ENCODE peak calls at places on chromosome 16, in four cellular contexts. X is prostate gland, H is A549, G is thyroid gland. L is an unnamed sample.

GRCh38 chr16:48365030-48365600 is 20.1 kb downstream of the SIAH1 start:
- DNase-seq in X (peak), H (no peak), G (no peak), L (no peak)

GRCh38 chr16:70159355-70160348 is 13.9 kb upstream of the CLEC18C start:
- DNase-seq in X (peak), H (no peak), G (no peak), L (no peak)

GRCh38 chr16:49596119-49596518 is 222.5 kb downstream of the C16orf78 start:
- DNase-seq in X (no peak), H (no peak), G (no peak), L (no peak)

GRCh38 chr16:361872-362701 is 8.3 kb downstream of the MRPL28 start:
- DNase-seq in X (peak), H (peak), G (peak), L (peak)

GRCh38 chr16:558298-559020 is 1.7 kb upstream of the PRR35 start:
- DNase-seq in X (no peak), H (no peak), G (peak), L (no peak)

GRCh38 chr16:22754577-22754976 is 59.4 kb upstream of the HS3ST2 start:
- DNase-seq in X (no peak), H (no peak), G (no peak), L (no peak)

GRCh38 chr16:66859397-66860068 is 15.3 kb downstream of the CA7 start:
- DNase-seq in X (no peak), H (no peak), G (no peak), L (no peak)

GRCh38 chr16:58476791-58477190 is 23.2 kb upstream of the NDRG4 start:
- DNase-seq in X (no peak), H (no peak), G (no peak), L (no peak)

GRCh38 chr16:60605176-60605575 is 1431.1 kb downstream of the CDH8 start:
- DNase-seq in X (no peak), H (no peak), G (no peak), L (no peak)

GRCh38 chr16:14475370-14476139 is 154.5 kb downstream of the PARN start:
- DNase-seq in X (peak), H (peak), G (no peak), L (no peak)

GRCh38 chr16:24275413-24275812 is 19.3 kb downstream of the CACNG3 start:
- DNase-seq in X (no peak), H (no peak), G (no peak), L (no peak)

GRCh38 chr16:31501226-31501965 is 6.8 kb downstream of the RUSF1 start:
- DNase-seq in X (no peak), H (no peak), G (no peak), L (no peak)

GRCh38 chr16:81443688-81444447 is 740 bp upstream of the CMIP start:
- DNase-seq in X (no peak), H (no peak), G (peak), L (peak)

GRCh38 chr16:57127037-57127763 is 34.8 kb downstream of the CPNE2 start:
- DNase-seq in X (no peak), H (no peak), G (no peak), L (no peak)

DNA sequence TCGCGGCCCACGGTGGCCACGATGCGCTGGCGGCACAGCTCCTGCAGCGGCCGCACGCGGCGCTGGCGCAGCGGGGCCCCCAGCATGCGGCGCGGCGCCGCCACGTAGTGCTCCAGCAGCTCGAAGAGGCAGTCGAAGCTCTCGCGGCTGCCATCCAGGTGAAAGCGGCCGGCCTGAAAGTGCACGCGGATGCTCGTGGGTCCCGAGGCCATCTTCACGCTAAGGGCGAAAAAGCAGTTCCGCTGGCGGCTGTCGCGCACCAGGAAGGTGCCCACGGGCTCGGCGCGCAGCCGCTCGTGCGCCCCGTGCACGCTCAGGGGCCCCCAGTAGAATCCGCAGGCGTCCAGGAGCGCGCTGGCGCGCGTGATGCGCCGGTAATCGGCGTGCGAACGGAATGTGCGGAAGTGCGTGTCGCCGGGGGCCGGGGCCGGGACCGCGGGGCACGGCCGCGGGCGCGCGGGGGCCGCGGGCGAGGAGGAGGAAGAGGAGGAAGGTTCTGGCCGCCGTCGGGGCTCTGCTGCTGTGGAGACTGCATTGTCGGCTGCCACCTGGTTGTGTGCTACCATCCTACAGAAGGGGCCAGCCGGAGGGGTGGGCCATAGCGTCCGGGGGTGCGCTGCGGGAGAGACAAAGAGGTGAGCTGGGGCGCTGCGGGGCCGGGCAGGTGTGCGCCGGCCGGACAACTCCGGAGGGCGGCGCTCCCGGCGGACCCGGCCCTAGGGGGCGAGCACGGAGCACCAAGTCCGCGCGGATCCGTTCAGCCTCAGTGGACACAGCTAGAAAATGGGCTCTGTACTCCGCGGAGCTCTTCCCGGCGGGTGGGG is 879 bp downstream of the SOCS1 start:
- DNase-seq in X (peak), H (peak), G (peak), L (peak)
- TF ChIP-seq CTCF in X (no peak), H (no peak), G (peak), L (peak)

GRCh38 chr16:9422769-9423513 is 331.5 kb downstream of the HAPSTR1 start:
- DNase-seq in X (no peak), H (no peak), G (no peak), L (no peak)

GRCh38 chr16:9429946-9430345 is 338.5 kb downstream of the HAPSTR1 start:
- DNase-seq in X (no peak), H (no peak), G (no peak), L (no peak)

DNA sequence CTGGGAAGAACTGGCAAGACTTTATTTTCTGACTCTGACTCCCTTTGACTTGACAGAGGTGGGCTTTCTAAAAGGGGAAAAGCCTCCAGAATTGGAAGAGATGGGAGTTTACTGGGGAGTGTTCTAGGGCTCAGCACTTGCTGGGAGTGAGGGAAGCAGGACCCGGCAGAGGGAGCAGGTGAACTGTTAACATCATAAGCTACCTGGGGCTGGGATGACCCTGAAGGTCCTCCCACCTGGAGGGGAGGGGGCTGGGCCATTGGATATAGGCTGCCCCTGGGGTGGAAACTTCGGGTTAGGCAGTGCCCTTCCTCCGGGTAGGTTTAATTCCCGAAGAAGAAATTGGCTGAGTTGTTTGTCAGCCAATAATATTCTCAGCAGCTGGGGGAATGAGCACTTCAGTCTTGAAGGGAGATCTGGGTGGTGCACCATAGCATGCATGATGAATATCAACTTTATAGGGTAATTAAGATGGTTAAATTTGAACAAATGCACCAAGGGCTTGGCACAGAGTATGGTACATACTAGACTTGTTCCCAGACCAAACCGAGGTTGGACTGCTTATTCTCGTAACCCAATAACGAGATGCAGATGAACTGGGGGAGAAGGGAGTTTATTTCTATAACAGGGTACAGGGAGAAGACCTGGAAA is 337.0 kb downstream of the HAPSTR1 start:
- DNase-seq in X (no peak), H (no peak), G (no peak), L (no peak)
- TF ChIP-seq CTCF in X (no peak), H (no peak), G (no peak), L (no peak)

DNA sequence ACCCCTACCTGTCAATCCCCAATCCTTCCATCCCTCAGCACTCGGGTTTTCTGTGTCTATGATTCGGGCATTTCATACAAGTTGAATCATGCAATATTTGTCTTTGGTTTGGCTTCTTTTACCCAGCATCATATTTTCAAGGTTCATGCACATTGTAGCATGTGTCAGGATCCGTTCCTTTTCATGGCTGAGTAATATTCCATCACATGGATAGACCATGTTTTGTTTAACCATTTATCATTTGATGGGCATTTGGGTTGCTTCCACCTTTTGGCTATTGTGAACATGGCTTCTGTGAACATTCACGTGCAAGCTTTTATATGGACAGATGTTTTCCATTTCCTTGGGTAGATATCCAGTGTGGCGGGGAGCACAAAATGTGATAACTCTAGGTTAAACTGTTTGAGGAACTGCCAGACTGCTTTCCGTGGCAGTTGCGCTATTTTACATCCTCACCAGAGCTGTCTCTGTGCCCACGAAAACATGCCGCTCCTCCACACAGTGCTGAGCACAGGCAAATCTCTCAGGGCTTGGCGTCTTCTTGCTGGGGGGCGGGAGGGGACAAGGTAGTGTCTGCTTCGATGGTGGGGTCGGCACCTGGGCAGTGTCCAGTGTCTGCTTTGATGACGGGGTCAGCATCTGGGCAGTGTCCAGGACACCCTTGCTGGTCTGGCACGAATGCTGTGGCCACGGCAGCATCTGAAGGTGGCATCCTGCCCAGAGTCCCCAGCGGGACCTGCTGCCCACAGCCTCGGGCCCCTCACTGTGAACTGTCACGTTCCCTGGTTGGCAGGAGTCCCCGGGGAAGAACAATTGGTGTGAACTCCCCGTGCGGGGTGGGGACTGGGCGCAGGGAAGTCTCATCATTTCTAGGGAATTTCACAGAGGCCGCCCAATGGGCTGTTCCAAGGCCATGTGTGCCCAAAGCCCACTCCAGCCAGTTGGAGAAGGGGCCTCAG is 32.4 kb upstream of the JPH3 start:
- DNase-seq in X (no peak), H (no peak), G (no peak), L (no peak)
- TF ChIP-seq CTCF in X (no peak), H (no peak), G (no peak), L (no peak)

DNA sequence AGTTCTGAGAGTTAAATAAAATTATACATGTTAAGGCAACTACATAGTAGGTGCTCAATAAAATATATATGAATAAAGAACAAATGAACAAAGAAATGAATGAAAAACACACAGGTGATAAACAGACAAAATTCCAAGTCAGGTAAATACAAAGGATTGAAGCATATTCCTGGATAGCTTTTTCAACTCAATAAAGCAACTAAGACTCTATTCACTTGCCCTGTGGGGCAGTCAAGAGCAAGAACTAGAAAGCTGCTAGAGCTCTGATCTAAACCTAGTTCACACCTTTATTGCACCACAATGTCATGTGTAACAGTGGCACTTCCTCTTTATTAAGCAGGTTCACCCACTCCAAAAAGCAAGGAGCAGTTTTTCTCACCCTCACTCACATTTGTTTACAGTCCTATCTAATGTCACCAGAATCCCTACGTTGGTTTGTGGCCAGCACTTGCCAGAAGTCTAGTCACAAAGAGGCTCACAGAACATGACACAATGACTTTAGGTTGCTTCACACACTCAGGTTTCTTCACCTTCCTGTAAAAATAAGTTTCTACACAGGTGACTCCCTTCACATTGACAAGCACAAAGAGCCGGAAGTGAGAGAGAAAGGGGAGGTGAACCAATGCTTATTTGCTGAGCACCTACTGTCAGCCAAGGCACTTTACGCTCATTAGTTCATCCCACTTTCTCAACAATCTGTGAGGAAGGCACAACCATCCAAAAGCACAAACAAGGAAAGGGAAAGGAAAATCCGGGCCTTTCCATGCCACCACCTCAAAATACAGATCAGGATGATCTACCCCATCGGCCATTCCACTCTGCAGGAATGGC is 70.8 kb downstream of the XPO6 start:
- DNase-seq in X (no peak), H (no peak), G (peak), L (no peak)
- TF ChIP-seq CTCF in X (no peak), H (no peak), G (no peak), L (no peak)

DNA sequence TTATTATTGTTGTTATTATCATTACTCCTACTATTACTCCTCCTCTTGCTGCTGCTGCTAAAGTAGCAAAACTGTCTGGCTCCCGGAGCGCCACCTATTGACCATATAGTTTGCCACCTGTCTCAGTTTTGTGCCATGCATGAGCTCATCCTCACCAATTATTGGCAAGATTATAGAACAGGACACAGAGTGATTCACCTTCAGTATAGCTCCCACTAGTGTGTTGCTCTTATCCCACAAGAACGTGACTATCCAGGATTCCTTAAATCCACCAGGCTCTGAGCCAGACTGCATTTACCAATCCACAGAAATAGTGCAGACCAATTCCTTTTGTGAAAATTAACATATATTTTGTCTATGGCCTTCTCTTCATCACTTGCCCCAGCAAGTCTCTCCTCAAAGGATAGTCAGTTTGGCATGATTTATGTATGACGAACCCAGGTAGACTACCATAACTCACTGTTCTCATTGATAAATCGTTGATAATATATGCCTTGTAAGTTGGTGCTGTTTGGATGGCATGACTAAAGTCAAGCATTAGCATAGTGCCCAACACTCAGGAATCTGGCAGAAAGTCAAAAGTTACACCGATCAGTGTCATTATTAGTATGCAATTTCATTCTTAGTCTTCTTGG is 405.5 kb upstream of the HSBP1 start:
- DNase-seq in X (no peak), H (no peak), G (no peak), L (no peak)
- TF ChIP-seq CTCF in X (no peak), H (no peak), G (no peak), L (peak)

GRCh38 chr16:62638964-62639861 is 603.0 kb upstream of the CDH8 start:
- DNase-seq in X (no peak), H (no peak), G (no peak), L (no peak)
- TF ChIP-seq CTCF in X (no peak), H (no peak), G (no peak), L (no peak)